ENCODE peak calls at places on chromosomes 13 and 19, in ten cellular contexts. P, N, O, T, A, R, S, L, U and V are unnamed samples.

GRCh38 chr13:21717817-21718216 is 46.9 kb downstream of the FGF9 start:
- DNase-seq in P (no peak), N (no peak), O (no peak), T (peak), A (peak), R (no peak), S (no peak), L (no peak), U (no peak), V (no peak)

GRCh38 chr19:2711937-2712205 is 9.3 kb downstream of the DIRAS1 start:
- DNase-seq in P (no peak), N (no peak), O (no peak), T (no peak), A (no peak), R (no peak), S (no peak), L (no peak), U (no peak), V (no peak)

GRCh38 chr13:86882835-86883234 is 788.3 kb upstream of the SLITRK5 start:
- DNase-seq in P (no peak), N (no peak), O (no peak), T (no peak), A (no peak), R (no peak), S (no peak), L (no peak), U (no peak), V (no peak)

GRCh38 chr19:46515879-46516350 is 20.2 kb upstream of the PNMA8B start:
- DNase-seq in P (no peak), N (peak), O (peak), T (no peak), A (no peak), R (no peak), S (peak), L (peak), U (no peak), V (no peak)

GRCh38 chr13:29577135-29578051 is 18.1 kb downstream of the SLC7A1 start:
- DNase-seq in P (no peak), N (no peak), O (no peak), T (no peak), A (peak), R (peak), S (no peak), L (no peak), U (no peak), V (no peak)

GRCh38 chr13:41549491-41549890 is 92.1 kb downstream of the RGCC start:
- DNase-seq in P (no peak), N (no peak), O (no peak), T (no peak), A (no peak), R (no peak), S (no peak), L (no peak), U (no peak), V (no peak)

GRCh38 chr19:7512400-7512851 is 3.5 kb upstream of the ZNF358 start:
- DNase-seq in P (no peak), N (no peak), O (peak), T (no peak), A (peak), R (no peak), S (no peak), L (no peak), U (no peak), V (no peak)

GRCh38 chr19:13926715-13927114 is 11.5 kb downstream of the PODNL1 start:
- DNase-seq in P (no peak), N (no peak), O (no peak), T (no peak), A (no peak), R (no peak), S (no peak), L (no peak), U (no peak), V (no peak)

GRCh38 chr19:21084343-21084742 is 2.3 kb downstream of the ZNF714 start:
- DNase-seq in P (no peak), N (peak), O (peak), T (peak), A (no peak), R (no peak), S (peak), L (peak), U (peak), V (no peak)

GRCh38 chr13:78192721-78193120 is 274.1 kb upstream of the EDNRB start:
- DNase-seq in P (no peak), N (no peak), O (no peak), T (no peak), A (no peak), R (no peak), S (peak), L (peak), U (no peak), V (peak)

GRCh38 chr19:51116736-51117135 is 8.0 kb upstream of the SIGLEC9 start:
- DNase-seq in P (no peak), N (no peak), O (no peak), T (no peak), A (no peak), R (no peak), S (no peak), L (no peak), U (no peak), V (no peak)

GRCh38 chr19:2536461-2536860 is 60.5 kb downstream of the GADD45B start:
- DNase-seq in P (no peak), N (no peak), O (no peak), T (no peak), A (no peak), R (no peak), S (peak), L (peak), U (no peak), V (no peak)

GRCh38 chr19:55348317-55349034 is 6.0 kb downstream of the COX6B2 start:
- DNase-seq in P (no peak), N (no peak), O (no peak), T (no peak), A (peak), R (no peak), S (no peak), L (no peak), U (no peak), V (no peak)

GRCh38 chr13:111123649-111124048 is 8.5 kb downstream of the ARHGEF7 start:
- DNase-seq in P (no peak), N (no peak), O (no peak), T (no peak), A (no peak), R (no peak), S (no peak), L (no peak), U (no peak), V (no peak)

GRCh38 chr13:107450931-107451330 is 764.4 kb downstream of the LIG4 start:
- DNase-seq in P (no peak), N (peak), O (peak), T (peak), A (no peak), R (no peak), S (peak), L (peak), U (peak), V (peak)

GRCh38 chr19:49875801-49876421 is 1.2 kb downstream of the AKT1S1 start:
- DNase-seq in P (peak), N (peak), O (peak), T (no peak), A (peak), R (peak), S (peak), L (peak), U (no peak), V (no peak)

GRCh38 chr19:39582442-39582841 is 19.9 kb upstream of the LGALS13 start:
- DNase-seq in P (no peak), N (no peak), O (no peak), T (no peak), A (no peak), R (no peak), S (no peak), L (no peak), U (no peak), V (no peak)

GRCh38 chr13:93307651-93308050 is 81.0 kb downstream of the GPC6 start:
- DNase-seq in P (no peak), N (no peak), O (no peak), T (no peak), A (no peak), R (no peak), S (no peak), L (no peak), U (no peak), V (no peak)

GRCh38 chr13:63124863-63125262 is 1709.2 kb upstream of the PCDH20 start:
- DNase-seq in P (no peak), N (peak), O (peak), T (no peak), A (no peak), R (no peak), S (peak), L (peak), U (no peak), V (peak)

GRCh38 chr19:16778796-16779411 is 50.3 kb upstream of the SIN3B start:
- DNase-seq in P (no peak), N (peak), O (peak), T (peak), A (peak), R (peak), S (peak), L (peak), U (no peak), V (peak)

GRCh38 chr13:51934461-51935087 is 72.8 kb downstream of the CCDC70 start:
- DNase-seq in P (no peak), N (no peak), O (no peak), T (no peak), A (peak), R (no peak), S (no peak), L (no peak), U (no peak), V (no peak)

DNA sequence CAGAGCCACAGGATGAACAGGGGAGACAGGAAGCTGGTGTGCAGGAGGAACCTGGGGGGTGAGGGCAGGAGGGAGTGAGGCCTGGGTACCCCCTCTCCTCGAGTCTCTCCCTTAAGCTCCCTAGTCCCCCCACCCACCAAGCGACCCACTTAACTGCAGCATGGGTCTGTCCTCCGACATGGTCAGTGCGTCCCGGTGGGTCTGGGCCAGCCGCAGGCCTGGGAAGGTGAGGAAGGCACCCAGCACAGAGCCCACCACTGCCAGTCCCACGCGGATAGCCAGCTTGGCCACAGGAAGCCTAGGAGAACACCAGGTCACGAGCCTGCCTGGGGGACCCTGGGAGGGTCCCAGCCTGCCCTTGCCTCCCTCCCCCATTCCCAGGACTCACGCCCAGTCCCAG is 16.9 kb downstream of the TMEM161A start:
- DNase-seq in P (no peak), N (no peak), O (no peak), T (no peak), A (peak), R (no peak), S (no peak), L (no peak), U (no peak), V (no peak)
- H3K4me3 ChIP-seq in P (no peak), N (no peak), O (no peak), T (no peak), A (no peak), R (no peak), S (no peak), L (no peak), U (no peak), V (no peak)

GRCh38 chr13:112772539-112772909 is 82.7 kb downstream of the ATP11A start:
- DNase-seq in P (peak), N (no peak), O (no peak), T (no peak), A (no peak), R (no peak), S (no peak), L (no peak), U (no peak), V (no peak)
- H3K4me3 ChIP-seq in P (no peak), N (no peak), O (no peak), T (no peak), A (no peak), R (no peak), S (no peak), L (no peak), U (no peak), V (no peak)

DNA sequence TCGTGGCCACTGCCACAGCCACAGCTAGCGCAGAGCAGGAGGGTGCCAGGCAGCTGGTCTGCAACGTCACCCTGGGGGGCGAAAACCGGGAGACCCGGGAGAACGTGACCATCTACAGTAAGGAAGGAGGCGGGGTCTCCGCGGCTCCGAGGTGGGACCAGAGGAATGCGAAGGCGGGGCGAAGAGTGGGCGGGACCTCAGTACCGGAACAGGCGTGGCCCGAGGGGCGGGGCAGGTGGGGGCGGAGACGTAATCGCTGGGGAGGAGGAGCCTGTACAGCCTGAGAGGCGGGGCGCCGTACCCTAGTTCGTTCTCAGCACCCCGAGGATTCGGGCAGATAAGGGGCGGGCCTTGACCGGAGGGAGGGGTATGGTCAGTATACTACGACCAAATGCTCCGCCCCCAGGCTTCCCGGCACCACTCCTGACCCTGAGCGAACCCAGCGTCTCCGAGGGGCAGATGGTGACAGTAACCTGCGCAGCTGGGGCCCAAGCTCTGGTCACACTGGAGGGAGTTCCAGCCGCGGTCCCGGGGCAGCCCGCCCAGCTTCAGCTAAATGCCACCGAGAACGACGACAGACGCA is 2.5 kb downstream of the ICAM5 start:
- DNase-seq in P (peak), N (peak), O (peak), T (no peak), A (peak), R (peak), S (peak), L (peak), U (no peak), V (no peak)
- H3K4me3 ChIP-seq in P (peak), N (no peak), O (peak), T (peak), A (peak), R (no peak), S (peak), L (peak), U (peak), V (peak)

GRCh38 chr13:73218181-73218580 is 159.4 kb downstream of the KLF5 start:
- DNase-seq in P (no peak), N (no peak), O (no peak), T (no peak), A (no peak), R (no peak), S (no peak), L (no peak), U (no peak), V (no peak)
- H3K4me3 ChIP-seq in P (no peak), N (no peak), O (no peak), T (no peak), A (no peak), R (no peak), S (no peak), L (no peak), U (no peak), V (no peak)

GRCh38 chr19:10651821-10652220 is 2.3 kb upstream of the ILF3 start:
- DNase-seq in P (no peak), N (no peak), O (peak), T (no peak), A (no peak), R (no peak), S (no peak), L (peak), U (no peak), V (no peak)
- H3K4me3 ChIP-seq in P (no peak), N (no peak), O (no peak), T (no peak), A (no peak), R (no peak), S (no peak), L (no peak), U (no peak), V (no peak)